ENCODE peak calls at places on chromosomes 5 and 9, in six cellular contexts. F is K562, P is GM12878, O is GM12891, D is HepG2, N is H1. L is an unnamed sample.

GRCh38 chr9:137309368-137310189 is 7.5 kb upstream of the NRARP start:
- DNase-seq in N (no peak), P (no peak), D (no peak), O (peak), F (no peak), L (no peak)

GRCh38 chr9:132242621-132243155 is 80.8 kb downstream of the NTNG2 start:
- DNase-seq in N (no peak), O (no peak), F (no peak), D (no peak), P (no peak), L (no peak)

GRCh38 chr5:126745259-126745992 is 31.5 kb upstream of the LMNB1 start:
- DNase-seq in N (no peak), P (no peak), F (no peak), O (no peak), D (no peak), L (no peak)

GRCh38 chr9:33818167-33818831 is 1.3 kb downstream of the UBE2R2 start:
- DNase-seq in F (no peak), P (no peak), N (no peak), D (peak), O (no peak), L (peak)

GRCh38 chr5:32767948-32768427 is 56.9 kb downstream of the NPR3 start:
- DNase-seq in N (no peak), P (no peak), D (peak), F (peak), O (no peak), L (no peak)

GRCh38 chr5:989961-990530 is 18.6 kb upstream of the NKD2 start:
- DNase-seq in P (no peak), D (no peak), N (no peak), F (peak), O (no peak), L (no peak)

GRCh38 chr9:25472085-25472607 is 206.1 kb downstream of the TUSC1 start:
- DNase-seq in D (no peak), P (no peak), F (no peak), N (no peak), O (no peak), L (no peak)

GRCh38 chr5:126300293-126300692 is 122.9 kb upstream of the GRAMD2B start:
- DNase-seq in P (no peak), D (no peak), N (no peak), F (no peak), O (no peak), L (no peak)

GRCh38 chr5:61202213-61202612 is 39.9 kb upstream of the SMIM15 start:
- DNase-seq in D (no peak), P (peak), O (no peak), N (no peak), F (no peak), L (no peak)

GRCh38 chr5:158385982-158386381 is 527.0 kb upstream of the CLINT1 start:
- DNase-seq in N (no peak), F (no peak), O (no peak), D (no peak), P (no peak), L (no peak)

GRCh38 chr5:39209924-39210323 is 9.4 kb downstream of the FYB1 start:
- DNase-seq in N (no peak), F (no peak), O (peak), P (no peak), D (no peak), L (no peak)

GRCh38 chr9:129964901-129965734 is 77.9 kb downstream of the FNBP1 start:
- DNase-seq in O (no peak), P (no peak), F (no peak), D (no peak), N (no peak), L (no peak)

DNA sequence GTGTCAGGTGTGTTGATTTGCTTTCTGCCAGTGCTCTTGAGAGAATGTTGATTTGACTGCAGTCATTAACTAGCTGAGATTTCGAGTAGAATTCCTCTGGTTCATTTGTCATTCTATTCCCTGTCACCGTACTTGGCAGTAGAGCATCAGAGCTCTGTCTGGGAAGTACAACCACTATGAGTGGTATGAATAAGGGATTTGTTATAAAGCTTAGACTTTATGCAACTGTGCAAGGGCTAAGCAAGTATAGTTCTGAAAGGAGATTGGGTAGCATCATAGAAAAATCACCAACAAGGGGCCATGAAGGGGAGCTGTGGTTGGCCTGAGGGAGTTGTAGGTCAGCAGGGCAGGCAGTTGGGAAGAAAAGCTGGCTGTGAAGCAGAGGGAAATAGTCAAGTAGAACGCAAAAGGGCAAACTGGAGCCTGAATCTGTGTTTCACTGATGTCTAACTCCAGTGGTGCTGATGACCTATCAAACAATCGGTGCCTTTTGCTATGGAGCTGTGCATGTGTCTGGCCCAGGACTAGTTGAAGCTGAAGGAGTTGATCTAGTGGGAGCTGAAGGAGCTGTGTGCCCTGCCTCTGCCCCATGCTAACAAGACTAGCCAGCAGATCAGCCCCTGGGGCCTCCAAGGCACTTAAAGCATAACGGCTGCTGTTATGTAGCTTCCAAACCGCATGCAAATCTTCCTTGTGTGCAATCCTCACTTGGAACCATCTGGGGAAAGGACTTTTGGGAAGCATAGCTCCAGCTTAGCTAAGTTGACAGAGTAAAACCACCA is 110.0 kb downstream of the SLC28A3 start:
- DNase-seq in P (no peak), D (no peak), O (no peak), N (no peak), F (no peak), L (no peak)
- TF ChIP-seq TAF1 in P (no peak), D (no peak), O (no peak), N (no peak), F (no peak), L (no peak)

GRCh38 chr9:69131682-69132081 is 42.4 kb upstream of the TJP2 start:
- DNase-seq in F (no peak), O (no peak), D (peak), P (no peak), N (no peak), L (no peak)
- TF ChIP-seq POLR2AphosphoS5 in F (no peak), O (no peak), D (no peak), P (no peak), N (no peak), L (no peak)

DNA sequence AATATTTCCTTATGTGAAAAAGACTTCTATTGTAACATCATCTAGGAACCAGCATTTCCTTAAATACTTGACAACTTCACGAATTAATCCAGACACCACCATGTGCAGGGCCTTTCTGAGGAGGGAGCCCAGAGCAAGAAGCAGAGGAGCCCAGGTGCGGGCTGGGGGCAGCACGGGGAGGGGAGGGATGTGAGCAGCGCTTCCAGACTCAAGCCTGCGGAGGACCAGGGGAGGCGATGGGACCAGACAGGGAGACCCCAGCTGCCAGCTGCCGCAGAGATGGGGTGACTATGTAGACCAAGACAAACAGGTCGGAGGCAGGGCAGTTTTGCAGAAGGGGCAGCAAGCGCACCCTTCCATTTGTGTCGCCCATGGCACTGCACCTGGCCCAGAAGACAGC is 596.1 kb downstream of the IRX1 start:
- DNase-seq in N (no peak), O (no peak), D (no peak), F (no peak), P (no peak), L (no peak)
- TF ChIP-seq POLR2A in N (no peak), O (no peak), D (no peak), F (no peak), P (no peak), L (no peak)

GRCh38 chr9:88400021-88400420 is 11.8 kb downstream of the SPIN1 start:
- DNase-seq in N (no peak), D (no peak), F (no peak), P (no peak), O (no peak), L (no peak)
- TF ChIP-seq TAF1 in N (no peak), D (no peak), F (no peak), P (no peak), O (no peak), L (no peak)

GRCh38 chr9:27192291-27192960 is 83.4 kb downstream of the TEK start:
- DNase-seq in D (no peak), P (no peak), F (no peak), O (no peak), N (no peak), L (no peak)

GRCh38 chr9:27196383-27196782 is 87.4 kb downstream of the TEK start:
- DNase-seq in D (no peak), F (no peak), O (no peak), P (no peak), N (no peak), L (no peak)

GRCh38 chr9:27193886-27194285 is 84.9 kb downstream of the TEK start:
- DNase-seq in F (no peak), P (no peak), O (no peak), N (no peak), D (no peak), L (no peak)

GRCh38 chr9:27195191-27195590 is 86.2 kb downstream of the TEK start:
- DNase-seq in F (no peak), N (no peak), D (no peak), P (no peak), O (no peak), L (no peak)

GRCh38 chr9:27194401-27195091 is 85.5 kb downstream of the TEK start:
- DNase-seq in F (no peak), N (no peak), P (no peak), O (no peak), D (no peak), L (no peak)
- TF ChIP-seq POLR2AphosphoS5 in F (no peak), N (no peak), P (no peak), O (no peak), D (no peak), L (no peak)

GRCh38 chr9:110206388-110206787 is 1.6 kb downstream of the C9orf152 start:
- DNase-seq in N (no peak), P (no peak), O (no peak), D (no peak), F (no peak), L (no peak)

GRCh38 chr9:110208031-110208430 is at the start of gene C9orf152:
- DNase-seq in O (no peak), P (no peak), N (no peak), F (no peak), D (no peak), L (no peak)

GRCh38 chr9:110202232-110202631 is 5.7 kb downstream of the C9orf152 start:
- DNase-seq in O (no peak), N (no peak), P (no peak), D (no peak), F (no peak), L (no peak)

DNA sequence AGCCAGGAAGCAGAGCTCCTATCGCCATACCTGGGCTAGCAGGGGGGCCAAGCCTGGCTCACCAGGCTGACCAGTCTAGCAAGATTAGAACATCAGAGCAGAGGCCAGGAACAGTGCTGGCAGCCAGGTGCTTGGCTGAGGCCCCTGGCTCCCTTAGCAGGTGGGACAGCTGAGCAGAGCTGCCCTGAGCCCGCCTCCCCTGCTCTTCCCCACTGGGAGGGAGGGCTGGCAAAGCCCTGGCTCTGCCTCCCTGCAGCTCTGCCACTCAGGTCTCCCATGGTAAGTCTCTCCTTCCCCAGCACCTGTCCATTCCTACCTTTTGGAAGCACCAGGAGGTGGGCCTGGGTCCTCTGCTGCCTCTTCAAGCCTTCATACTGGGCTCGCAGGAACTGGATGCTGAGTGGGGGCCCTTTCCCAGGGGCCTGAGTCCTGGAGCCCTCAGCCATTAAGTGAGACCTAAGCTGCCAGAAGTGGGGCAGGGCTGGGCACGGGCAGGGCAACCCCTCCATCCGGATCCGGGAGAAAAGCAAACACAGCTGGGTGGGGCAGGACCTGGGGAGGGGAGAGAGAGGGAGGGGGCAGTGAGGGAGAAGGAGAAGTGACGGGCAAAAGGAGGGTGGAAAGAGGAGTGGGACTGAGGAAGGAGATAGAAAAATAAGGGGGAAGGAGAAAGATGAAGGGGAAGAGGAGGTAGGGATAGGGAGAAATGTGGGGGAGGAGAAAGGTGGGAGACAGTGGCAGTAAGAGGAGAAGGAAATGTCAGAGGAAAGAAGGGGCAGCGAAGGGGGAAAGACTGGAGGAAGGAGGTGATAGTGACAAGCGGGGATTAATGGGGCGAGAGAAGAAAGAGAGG is 662 bp downstream of the C9orf152 start:
- DNase-seq in P (no peak), N (no peak), F (no peak), O (no peak), D (no peak), L (no peak)
- TF ChIP-seq POLR2A in P (no peak), N (no peak), F (no peak), O (no peak), D (no peak), L (no peak)

GRCh38 chr5:177435847-177436536 is 9.5 kb downstream of the GRK6 start:
- DNase-seq in N (no peak), P (no peak), O (no peak), D (no peak), F (no peak), L (no peak)
- TF ChIP-seq TAF1 in N (no peak), P (no peak), O (no peak), D (no peak), F (no peak), L (no peak)